ENCODE peak calls at places on chromosomes 7 and 10, in six cellular contexts. V is stimulated activated CD4-positive, alpha-beta T cell treated with anti-CD3 and anti-CD28 coated beads, Interleukin-1b, Interleukin-23, amount 100 ng/mL, for 4 hours; T is stimulated activated naive CD4-positive, alpha-beta T cell treated with Interleukin-2 at 50 U/mL for 16 hours; P is mammary epithelial cell; I is KBM-7; N is ecto neural progenitor cell. J is an unnamed sample.

GRCh38 chr7:497946-498655 is 21.5 kb downstream of the PDGFA start:
- DNase-seq in V (no peak), T (no peak), P (no peak), I (no peak), N (no peak), J (no peak)

GRCh38 chr10:46232666-46233065 is 54.1 kb upstream of the ANTXRL start:
- DNase-seq in V (no peak), T (no peak), P (no peak), I (no peak), N (no peak), J (no peak)

GRCh38 chr7:13903997-13904396 is 85.5 kb downstream of the ETV1 start:
- DNase-seq in V (no peak), T (no peak), P (no peak), I (no peak), N (no peak), J (no peak)

GRCh38 chr7:42843209-42843800 is 68.6 kb downstream of the C7orf25 start:
- DNase-seq in V (no peak), T (no peak), P (no peak), I (peak), N (peak), J (peak)

GRCh38 chr10:106540606-106541005 is 623.9 kb downstream of the SORCS1 start:
- DNase-seq in V (no peak), T (no peak), P (peak), I (no peak), N (no peak), J (no peak)

GRCh38 chr10:95260397-95260881 is 30.4 kb downstream of the PDLIM1 start:
- DNase-seq in V (no peak), T (no peak), P (peak), I (no peak), N (no peak), J (peak)

GRCh38 chr10:77191324-77192049 is 446.1 kb downstream of the KCNMA1 start:
- DNase-seq in V (no peak), T (no peak), P (no peak), I (no peak), N (no peak), J (no peak)

GRCh38 chr7:11716185-11716584 is 115.8 kb downstream of the THSD7A start:
- DNase-seq in V (no peak), T (no peak), P (peak), I (no peak), N (no peak), J (no peak)

GRCh38 chr7:47681241-47681810 is 99.4 kb upstream of the TNS3 start:
- DNase-seq in V (no peak), T (no peak), P (no peak), I (no peak), N (no peak), J (no peak)

GRCh38 chr7:118974836-118975235 is 750.3 kb downstream of the ANKRD7 start:
- DNase-seq in V (no peak), T (no peak), P (no peak), I (no peak), N (no peak), J (no peak)

GRCh38 chr10:32077896-32078295 is 21.7 kb upstream of the KIF5B start:
- DNase-seq in V (no peak), T (no peak), P (peak), I (no peak), N (no peak), J (no peak)

GRCh38 chr7:33773053-33773452 is 132.3 kb upstream of the BMPER start:
- DNase-seq in V (no peak), T (no peak), P (peak), I (no peak), N (no peak), J (no peak)

GRCh38 chr10:76324283-76324682 is 892.9 kb downstream of the LRMDA start:
- DNase-seq in V (no peak), T (no peak), P (no peak), I (no peak), N (no peak), J (no peak)

GRCh38 chr10:43693602-43694001 is 44.9 kb upstream of the ZNF32 start:
- DNase-seq in V (no peak), T (no peak), P (no peak), I (no peak), N (no peak), J (no peak)

GRCh38 chr10:35635576-35635975 is 6.5 kb downstream of the FZD8 start:
- DNase-seq in V (peak), T (peak), P (peak), I (peak), N (peak), J (peak)

GRCh38 chr7:94510582-94511456 is 1.2 kb downstream of the CASD1 start:
- DNase-seq in V (no peak), T (no peak), P (peak), I (peak), N (no peak), J (no peak)

GRCh38 chr10:124077216-124077615 is 16.2 kb downstream of the CHST15 start:
- DNase-seq in V (no peak), T (no peak), P (no peak), I (no peak), N (no peak), J (no peak)

GRCh38 chr10:35641430-35642015 is 573 bp downstream of the FZD8 start:
- DNase-seq in V (no peak), T (no peak), P (no peak), I (peak), N (no peak), J (peak)

GRCh38 chr7:121447191-121447920 is 51.2 kb upstream of the FAM3C start:
- DNase-seq in V (no peak), T (no peak), P (no peak), I (no peak), N (no peak), J (no peak)

GRCh38 chr10:659710-660141 is 29.7 kb downstream of the DIP2C start:
- DNase-seq in V (no peak), T (no peak), P (no peak), I (no peak), N (no peak), J (no peak)

GRCh38 chr7:1859266-1860035 is 189.4 kb downstream of the ELFN1 start:
- DNase-seq in V (no peak), T (no peak), P (no peak), I (no peak), N (no peak), J (no peak)

GRCh38 chr7:24922099-24922773 is 57.7 kb downstream of the OSBPL3 start:
- DNase-seq in V (no peak), T (no peak), P (no peak), I (no peak), N (no peak), J (no peak)

GRCh38 chr10:131160219-131160875 is 151.2 kb downstream of the TCERG1L start:
- DNase-seq in V (no peak), T (no peak), P (no peak), I (no peak), N (no peak), J (no peak)

GRCh38 chr7:98240961-98241673 is 10.9 kb downstream of the TECPR1 start:
- DNase-seq in V (no peak), T (no peak), P (no peak), I (peak), N (peak), J (peak)

GRCh38 chr10:61901829-61902447 is 439 bp downstream of the ARID5B start:
- DNase-seq in V (no peak), T (no peak), P (peak), I (no peak), N (no peak), J (no peak)

GRCh38 chr10:25175527-25176420 is 973 bp downstream of the GPR158 start:
- DNase-seq in V (no peak), T (no peak), P (no peak), I (no peak), N (peak), J (no peak)

GRCh38 chr7:16422100-16422430 is 727 bp upstream of the CRPPA start:
- DNase-seq in V (no peak), T (no peak), P (no peak), I (no peak), N (no peak), J (no peak)

GRCh38 chr10:132404911-132405462 is 8.0 kb downstream of the PWWP2B start:
- DNase-seq in V (no peak), T (no peak), P (no peak), I (no peak), N (no peak), J (no peak)

GRCh38 chr10:42999385-43000020 is 77.4 kb upstream of the RET start:
- DNase-seq in V (no peak), T (no peak), P (no peak), I (no peak), N (no peak), J (peak)

GRCh38 chr10:124696446-124697392 is 47.5 kb downstream of the FAM53B start:
- DNase-seq in V (no peak), T (peak), P (no peak), I (no peak), N (no peak), J (peak)

GRCh38 chr7:45924283-45924682 is 3.2 kb upstream of the IGFBP3 start:
- DNase-seq in V (no peak), T (no peak), P (peak), I (no peak), N (no peak), J (no peak)

GRCh38 chr10:93495654-93496321 is 624 bp upstream of the CEP55 start:
- DNase-seq in V (no peak), T (no peak), P (peak), I (no peak), N (peak), J (peak)

GRCh38 chr10:105800626-105801025 is 1159.5 kb downstream of the SORCS3 start:
- DNase-seq in V (no peak), T (no peak), P (no peak), I (no peak), N (no peak), J (no peak)

GRCh38 chr10:131043039-131043691 is 268.4 kb downstream of the TCERG1L start:
- DNase-seq in V (no peak), T (no peak), P (no peak), I (no peak), N (no peak), J (no peak)